ENCODE peak calls at places on chromosomes 11 and 22, in five cellular contexts. W is non-pigmented ciliary epithelial cell, P is Peyer's patch, O is neural crest cell, F is EL. H is an unnamed sample.

GRCh38 chr22:29816980-29817379 is 21.1 kb downstream of the ASCC2 start:
- DNase-seq in W (no peak), P (no peak), O (no peak), F (no peak), H (no peak)

GRCh38 chr11:45667929-45668680 is 2.7 kb upstream of the CHST1 start:
- DNase-seq in W (no peak), P (no peak), O (no peak), F (no peak), H (no peak)

GRCh38 chr11:107263865-107264563 is 193.6 kb downstream of the CWF19L2 start:
- DNase-seq in W (no peak), P (no peak), O (no peak), F (no peak), H (no peak)

GRCh38 chr11:75558939-75559843 is 2.9 kb upstream of the SERPINH1 start:
- DNase-seq in W (no peak), P (no peak), O (no peak), F (peak), H (peak)

GRCh38 chr11:15179167-15179566 is 64.4 kb downstream of the INSC start:
- DNase-seq in W (no peak), P (no peak), O (no peak), F (peak), H (peak)

GRCh38 chr11:20617346-20617745 is 17.9 kb downstream of the SLC6A5 start:
- DNase-seq in W (no peak), P (no peak), O (no peak), F (no peak), H (no peak)

GRCh38 chr11:128592454-128592853 is 5.1 kb upstream of the ETS1 start:
- DNase-seq in W (no peak), P (no peak), O (no peak), F (no peak), H (no peak)

GRCh38 chr11:117851091-117851490 is 25.4 kb downstream of the FXYD6 start:
- DNase-seq in W (no peak), P (no peak), O (no peak), F (no peak), H (no peak)

GRCh38 chr11:2807276-2807681 is 78.3 kb downstream of the CDKN1C start:
- DNase-seq in W (no peak), P (peak), O (no peak), F (no peak), H (no peak)

GRCh38 chr11:9273430-9274336 is 8.5 kb upstream of the DENND5A start:
- DNase-seq in W (no peak), P (no peak), O (no peak), F (peak), H (peak)

GRCh38 chr11:69172674-69173073 is 16.9 kb downstream of the SMIM38 start:
- DNase-seq in W (no peak), P (no peak), O (no peak), F (no peak), H (no peak)

GRCh38 chr11:121958323-121958977 is 157.6 kb downstream of the BLID start:
- DNase-seq in W (no peak), P (no peak), O (no peak), F (no peak), H (no peak)

GRCh38 chr11:62020661-62021060 is 53.2 kb upstream of the FTH1 start:
- DNase-seq in W (no peak), P (no peak), O (no peak), F (peak), H (no peak)

H was measured in fibroblast of gingiva.